ENCODE peak calls at places on chromosomes 11 and 22, in seven cellular contexts. H is IMR-90, D is HepG2, C is SK-N-SH, R is GM12878, I is K562, U is H1. Q is an unnamed sample.

GRCh38 chr11:47943721-47944554 is 36.4 kb upstream of the PTPRJ start:
- DNase-seq in H (no peak), D (no peak), C (no peak), R (no peak), I (peak), U (peak), Q (peak)

GRCh38 chr11:96197221-96197620 is 145.8 kb downstream of the MAML2 start:
- DNase-seq in H (no peak), D (no peak), C (no peak), R (no peak), I (no peak), U (no peak), Q (no peak)

GRCh38 chr22:39513791-39514190 is 6.6 kb upstream of the ATF4 start:
- DNase-seq in H (no peak), D (no peak), C (no peak), R (no peak), I (no peak), U (no peak), Q (no peak)

GRCh38 chr11:8917157-8917820 is 6.3 kb downstream of the AKIP1 start:
- DNase-seq in H (peak), D (peak), C (no peak), R (no peak), I (no peak), U (no peak), Q (no peak)

GRCh38 chr11:76321820-76322524 is 59.0 kb downstream of the THAP12 start:
- DNase-seq in H (no peak), D (no peak), C (no peak), R (no peak), I (no peak), U (no peak), Q (no peak)

GRCh38 chr11:24661313-24661712 is 164.5 kb downstream of the LUZP2 start:
- DNase-seq in H (no peak), D (no peak), C (peak), R (no peak), I (no peak), U (no peak), Q (no peak)

GRCh38 chr22:33854724-33855123 is 65.6 kb downstream of the LARGE1 start:
- DNase-seq in H (no peak), D (no peak), C (no peak), R (no peak), I (no peak), U (no peak), Q (no peak)

GRCh38 chr22:17085277-17086091 is 684 bp downstream of the IL17RA start:
- DNase-seq in H (no peak), D (no peak), C (no peak), R (no peak), I (peak), U (no peak), Q (no peak)

DNA sequence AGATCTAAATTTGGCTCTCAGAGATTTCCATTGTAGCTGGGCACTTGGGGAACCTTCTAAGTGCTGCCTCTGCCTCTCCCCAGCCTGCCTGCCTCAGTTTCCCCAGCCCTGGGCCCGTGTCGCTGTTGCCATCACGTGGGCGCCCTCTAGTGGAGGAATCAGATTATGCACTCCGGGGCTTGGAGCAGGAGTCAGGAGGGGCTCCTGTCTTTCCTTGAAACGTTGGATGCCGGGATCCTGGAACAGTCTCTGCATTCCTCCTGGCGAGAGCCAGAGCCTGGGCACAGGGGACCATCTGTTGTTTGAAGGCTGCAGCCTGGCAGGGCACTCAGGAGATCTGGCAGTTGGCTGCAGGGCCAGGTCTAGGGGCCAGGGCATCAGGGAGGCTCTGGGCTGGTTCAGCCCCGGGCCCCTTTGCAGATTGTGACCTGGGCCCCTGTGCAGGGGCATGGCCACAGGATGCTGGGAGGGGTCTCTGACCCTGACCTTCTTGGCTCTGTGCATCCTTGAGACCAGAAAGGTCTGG is 71.6 kb downstream of the LRP5 start:
- DNase-seq in H (peak), D (peak), C (peak), R (no peak), I (peak), U (peak), Q (peak)
- TF ChIP-seq RFX5 in H (no peak), D (no peak), C (no peak), R (no peak), I (no peak), U (no peak), Q (no peak)

GRCh38 chr22:31683181-31684105 is 21.4 kb upstream of the PISD start:
- DNase-seq in H (no peak), D (no peak), C (no peak), R (no peak), I (no peak), U (no peak), Q (no peak)
- H3K27ac ChIP-seq in H (peak), D (no peak), C (peak), R (no peak), I (no peak), U (no peak), Q (no peak)

DNA sequence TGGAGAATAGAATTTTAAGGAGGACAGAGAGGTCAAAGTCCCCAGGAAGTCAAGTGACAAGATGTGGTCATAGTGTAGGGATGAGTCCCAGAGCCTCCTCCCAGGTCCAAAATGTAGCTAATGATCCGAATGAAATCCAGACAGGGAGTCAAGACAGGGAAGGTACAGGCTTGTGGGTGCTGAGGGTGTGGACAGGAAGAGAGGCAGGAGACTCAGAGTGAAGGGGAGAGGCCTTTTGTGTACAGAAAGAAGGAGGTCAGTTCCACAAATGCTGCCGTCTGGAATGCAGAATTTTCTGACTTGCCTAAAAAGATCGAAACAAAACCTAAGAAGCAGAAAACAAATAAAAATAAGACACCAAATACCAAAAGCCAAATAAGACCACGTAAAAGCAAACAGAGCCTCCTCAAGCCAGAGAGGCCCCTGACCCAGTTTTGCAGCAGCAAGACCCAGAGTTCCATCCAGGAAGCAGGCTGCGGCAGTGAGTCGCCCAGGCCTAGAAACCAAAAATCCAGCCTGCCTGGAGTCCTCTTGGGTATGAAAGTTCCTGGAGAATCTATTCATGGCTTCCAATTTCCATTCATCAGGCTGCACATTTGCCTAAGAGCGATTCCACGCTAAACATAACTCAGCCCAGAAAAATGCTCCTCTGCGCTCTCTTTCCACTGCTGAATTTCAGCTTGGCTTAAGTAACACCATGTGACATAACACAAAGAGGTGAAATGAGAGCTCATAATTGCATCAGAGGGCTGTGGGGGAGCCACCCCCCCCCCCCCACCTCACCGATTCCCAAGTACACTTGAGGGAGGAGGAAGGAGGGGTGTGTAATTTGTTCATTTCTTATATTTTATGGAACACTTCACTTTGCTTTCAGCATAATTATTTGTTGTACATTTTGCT is 71.1 kb downstream of the KIRREL3 start:
- DNase-seq in H (peak), D (no peak), C (no peak), R (no peak), I (no peak), U (no peak), Q (no peak)
- TF ChIP-seq RFX5 in H (no peak), D (no peak), C (no peak), R (no peak), I (no peak), U (no peak), Q (no peak)

DNA sequence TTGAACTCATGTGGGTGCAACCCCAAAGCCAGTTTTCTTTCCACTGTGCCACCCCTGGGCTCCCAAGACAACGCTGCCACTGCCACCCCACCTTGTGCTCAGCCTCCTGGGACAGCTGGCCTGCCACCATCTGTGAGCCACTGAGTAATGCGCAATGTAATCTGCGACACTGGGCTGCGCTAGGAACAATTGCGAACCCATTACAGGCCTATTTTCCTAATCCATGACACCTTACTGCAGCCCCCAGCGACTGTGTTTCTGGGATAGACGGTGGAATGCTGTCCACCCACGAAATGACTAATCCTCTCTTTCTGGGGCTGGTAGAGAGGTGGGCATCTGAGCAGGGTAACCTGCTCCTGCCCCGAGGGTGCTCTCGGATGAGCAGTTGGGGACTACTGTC is 22.2 kb downstream of the FLRT1 start:
- DNase-seq in H (no peak), D (no peak), C (no peak), R (no peak), I (no peak), U (no peak), Q (no peak)
- H3K27ac ChIP-seq in H (no peak), D (no peak), C (peak), R (no peak), I (no peak), U (no peak), Q (no peak)

GRCh38 chr11:117597083-117597482 is 199.9 kb downstream of the DSCAML1 start:
- DNase-seq in H (peak), D (peak), C (no peak), R (no peak), I (peak), U (no peak), Q (peak)
- TF ChIP-seq RFX5 in H (no peak), D (no peak), C (no peak), R (no peak), I (no peak), U (no peak), Q (no peak)

GRCh38 chr22:26666035-26666338 is 8.6 kb downstream of the MIAT start:
- DNase-seq in H (peak), D (no peak), C (no peak), R (no peak), I (no peak), U (no peak), Q (no peak)
- H3K27ac ChIP-seq in H (no peak), D (no peak), C (no peak), R (peak), I (no peak), U (peak), Q (peak)

DNA sequence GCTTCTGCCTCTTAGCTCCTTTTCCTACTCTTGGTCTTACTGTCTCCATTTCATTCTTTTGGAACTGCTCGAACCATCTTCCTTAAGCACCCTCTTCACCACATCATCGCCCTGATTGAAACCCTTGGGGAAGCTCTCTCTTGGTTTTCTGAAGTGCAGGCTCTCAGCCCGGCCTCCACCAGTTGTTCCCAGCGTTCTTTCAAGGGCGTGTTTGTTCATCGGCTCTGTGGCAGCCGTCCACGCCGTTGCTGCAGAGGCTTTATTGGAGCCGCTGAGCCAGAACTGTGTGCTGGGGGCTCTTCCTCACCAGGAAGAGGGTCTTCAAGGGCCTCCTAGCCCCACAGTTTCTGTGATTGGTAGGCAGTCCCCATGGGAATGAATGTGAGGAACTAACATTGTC is 214.1 kb downstream of the TBC1D22A start:
- DNase-seq in H (no peak), D (no peak), C (no peak), R (no peak), I (no peak), U (no peak), Q (no peak)
- TF ChIP-seq RFX5 in H (no peak), D (no peak), C (no peak), R (no peak), I (no peak), U (no peak), Q (no peak)